ENCODE peak calls at places on chromosome 18, in ten cellular contexts. G is tibial artery; L is H7; P is suprapubic skin; N is esophagus squamous epithelium; X is stomach; B is psoas muscle; U is pancreas; W is endothelial cell of umbilical vein; E is CD4-positive, CD25-positive, alpha-beta regulatory T cell. C is an unnamed sample.

GRCh38 chr18:5444269-5444668 is 99.5 kb downstream of the EPB41L3 start:
- DNase-seq in X (no peak), E (no peak), P (no peak), U (no peak), W (peak; percentile 28), G (no peak), N (no peak), B (no peak), L (no peak), C (no peak)

GRCh38 chr18:48868468-48869466 is 82.0 kb downstream of the SMAD7 start:
- DNase-seq in E (peak; percentile 82), X (peak; percentile 37), P (no peak), L (no peak), U (no peak), W (no peak), N (no peak), B (no peak), G (no peak), C (no peak)

GRCh38 chr18:363327-364115 is 95.7 kb upstream of the THOC1 start:
- DNase-seq in L (no peak), X (no peak), E (no peak), P (no peak), U (no peak), G (no peak), B (no peak), W (peak; percentile 40), N (no peak), C (no peak)

GRCh38 chr18:7168408-7168807 is 50.8 kb upstream of the LAMA1 start:
- DNase-seq in L (no peak), P (no peak), U (no peak), W (no peak), G (no peak), X (no peak), N (no peak), E (no peak), B (no peak), C (no peak)

GRCh38 chr18:68387246-68387645 is 327.7 kb downstream of the TMX3 start:
- DNase-seq in U (no peak), X (no peak), P (no peak), L (no peak), E (no peak), N (no peak), W (no peak), B (no peak), G (no peak), C (no peak)

GRCh38 chr18:61865466-61866165 is 27.2 kb downstream of the RNF152 start:
- DNase-seq in G (no peak), N (no peak), L (no peak), B (no peak), U (no peak), X (no peak), P (no peak), E (no peak), W (no peak), C (no peak)

GRCh38 chr18:10942998-10943397 is 206.4 kb downstream of the PIEZO2 start:
- DNase-seq in E (no peak), U (no peak), P (no peak), W (no peak), X (no peak), L (no peak), G (no peak), N (no peak), B (no peak), C (no peak)

GRCh38 chr18:73668051-73668450 is 479.6 kb downstream of the FBXO15 start:
- DNase-seq in P (no peak), G (no peak), N (no peak), L (no peak), X (no peak), U (no peak), B (no peak), E (no peak), W (no peak), C (no peak)

GRCh38 chr18:23877371-23877770 is 137.2 kb upstream of the TTC39C start:
- DNase-seq in W (no peak), U (no peak), G (no peak), N (no peak), E (no peak), P (no peak), X (no peak), B (no peak), L (no peak), C (no peak)

GRCh38 chr18:10997885-10998284 is 151.5 kb downstream of the PIEZO2 start:
- DNase-seq in X (no peak), L (no peak), U (no peak), N (no peak), P (no peak), G (no peak), E (no peak), B (no peak), W (no peak), C (no peak)

GRCh38 chr18:23277399-23277798 is 142.1 kb downstream of the CABLES1 start:
- DNase-seq in N (no peak), B (no peak), P (no peak), G (no peak), W (no peak), X (no peak), E (no peak), L (no peak), U (no peak), C (no peak)

GRCh38 chr18:58842978-58843661 is 21.6 kb upstream of the ZNF532 start:
- DNase-seq in P (no peak), W (no peak), G (no peak), U (no peak), N (no peak), X (no peak), L (no peak), B (peak; percentile 61), E (no peak), C (no peak)

GRCh38 chr18:39667905-39668304 is 2102.3 kb upstream of the CELF4 start:
- DNase-seq in X (no peak), W (peak; percentile 43), U (no peak), N (no peak), B (no peak), L (no peak), E (no peak), P (no peak), G (no peak), C (peak; percentile 2)

GRCh38 chr18:31741096-31741735 is 19.5 kb downstream of the SLC25A52 start:
- DNase-seq in E (peak; percentile 43), X (peak; percentile 61), P (no peak), B (no peak), N (no peak), L (no peak), U (no peak), W (peak; percentile 44), G (no peak), C (peak; percentile 52)

GRCh38 chr18:55079481-55080350 is 120.5 kb upstream of the CCDC68 start:
- DNase-seq in X (no peak), N (no peak), G (no peak), E (no peak), B (no peak), U (no peak), L (no peak), W (no peak), P (no peak), C (no peak)

GRCh38 chr18:36194719-36195315 is 7.5 kb downstream of the MOCOS start:
- DNase-seq in B (no peak), L (no peak), E (no peak), W (no peak), G (no peak), P (no peak), X (no peak), U (no peak), N (no peak), C (no peak)

GRCh38 chr18:58100154-58100553 is 56.1 kb downstream of the NEDD4L start:
- DNase-seq in G (no peak), L (no peak), U (no peak), X (no peak), P (no peak), W (no peak), N (no peak), B (no peak), E (no peak), C (no peak)

DNA sequence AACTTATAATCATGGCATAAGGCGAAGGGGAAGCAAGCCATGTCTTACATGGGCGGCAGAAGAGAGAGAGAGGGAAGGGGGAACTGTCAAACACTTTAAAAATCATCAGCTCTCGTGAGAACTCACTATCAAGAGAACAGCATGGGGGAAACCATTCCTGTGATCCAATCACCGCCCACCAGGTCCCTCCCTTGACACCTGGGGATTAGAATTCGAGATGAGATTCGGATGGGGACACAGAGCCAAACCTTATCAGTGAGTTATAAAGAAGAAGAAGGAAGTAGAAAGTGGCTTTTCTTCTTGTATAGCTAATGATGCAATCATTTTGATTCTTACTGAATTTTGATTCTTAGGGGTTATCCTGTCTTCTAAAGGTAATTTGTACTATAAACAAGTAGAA is 51.4 kb downstream of the SMCHD1 start:
- DNase-seq in G (no peak), E (no peak), P (no peak), N (no peak), X (no peak), U (no peak), B (no peak), W (no peak), L (no peak), C (no peak)
- H3K36me3 ChIP-seq in G (peaks cover 69% of the 10 kb centered on the region), E (peaks cover 96% of the 10 kb centered on the region), P (peaks cover 55% of the 10 kb centered on the region), N (peaks cover 21% of the 10 kb centered on the region), X (peaks cover 9% of the 10 kb centered on the region), U (peaks cover 53% of the 10 kb centered on the region), B (peaks cover 94% of the 10 kb centered on the region), W (peaks cover 21% of the 10 kb centered on the region), L (peaks cover 2% of the 10 kb centered on the region), C (peaks cover 6% of the 10 kb centered on the region)

GRCh38 chr18:26039203-26039602 is 51.2 kb downstream of the SS18 start:
- DNase-seq in G (no peak), U (no peak), X (no peak), N (no peak), B (no peak), L (no peak), P (no peak), W (no peak), E (no peak), C (no peak)
- H3K36me3 ChIP-seq in G (peaks cover 19% of the 10 kb centered on the region), U (peaks cover 13% of the 10 kb centered on the region), X (peaks cover 13% of the 10 kb centered on the region), N (peaks cover 11% of the 10 kb centered on the region), B (peaks cover 38% of the 10 kb centered on the region), L (peaks cover 1% of the 10 kb centered on the region), P (peaks cover 24% of the 10 kb centered on the region), W (peaks cover 16% of the 10 kb centered on the region), E (peaks cover 46% of the 10 kb centered on the region), C (peaks cover 24% of the 10 kb centered on the region)

GRCh38 chr18:13006731-13007550 is 15.8 kb downstream of the CEP192 start:
- DNase-seq in P (no peak), E (no peak), X (no peak), B (no peak), W (no peak), G (no peak), U (no peak), L (no peak), N (no peak), C (no peak)
- H3K36me3 ChIP-seq in P (peaks cover 33% of the 10 kb centered on the region), E (peaks cover 75% of the 10 kb centered on the region), X (peaks cover 20% of the 10 kb centered on the region), B (peaks cover 65% of the 10 kb centered on the region), W (peaks cover 8% of the 10 kb centered on the region), G (peaks cover 30% of the 10 kb centered on the region), U (peaks cover 11% of the 10 kb centered on the region), L (peaks cover 10% of the 10 kb centered on the region), N (peaks cover 8% of the 10 kb centered on the region), C (peaks cover 4% of the 10 kb centered on the region)

DNA sequence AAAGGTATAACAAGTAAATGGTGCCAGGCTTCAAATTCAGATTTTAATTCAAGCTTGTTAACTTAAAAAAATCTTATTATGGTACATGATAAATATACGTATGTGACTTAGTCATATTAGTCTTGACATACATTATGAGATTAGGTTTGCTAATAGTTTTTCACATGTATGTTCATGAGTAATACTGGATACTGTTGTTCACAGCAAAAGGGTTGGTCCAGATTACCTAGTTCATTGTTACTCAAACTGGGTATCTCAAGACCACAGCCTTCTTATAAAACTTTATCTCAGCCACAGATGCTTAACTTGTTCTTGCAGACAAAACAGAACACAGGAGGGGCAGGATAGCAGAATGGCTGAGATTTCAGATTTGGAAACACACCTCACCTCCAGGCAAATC is 26.8 kb downstream of the VPS4B start:
- DNase-seq in X (no peak), G (no peak), P (no peak), E (no peak), N (no peak), U (no peak), W (no peak), B (no peak), L (no peak), C (no peak)
- H3K36me3 ChIP-seq in X (peaks cover 40% of the 10 kb centered on the region), G (peaks cover 89% of the 10 kb centered on the region), P (peaks cover 95% of the 10 kb centered on the region), E (peaks cover 72% of the 10 kb centered on the region), N (peaks cover 20% of the 10 kb centered on the region), U (peaks cover 53% of the 10 kb centered on the region), W (peaks cover 15% of the 10 kb centered on the region), B (peaks cover 100% of the 10 kb centered on the region), L (peaks cover 9% of the 10 kb centered on the region), C (peaks cover 42% of the 10 kb centered on the region)

C was measured in brain microvascular endothelial cell.